ENCODE peak calls at places on chromosomes 5 and 9, in four cellular contexts. J, N, V and I are unnamed samples.

GRCh38 chr5:80204808-80205614 is 50.8 kb downstream of the SERINC5 start:
- DNase-seq in V (no peak), J (peak), N (peak), I (no peak)

GRCh38 chr9:83196946-83197345 is 134.0 kb upstream of the RASEF start:
- DNase-seq in J (no peak), N (no peak), V (no peak), I (no peak)

GRCh38 chr5:151222769-151223446 is 984 bp downstream of the CCDC69 start:
- DNase-seq in V (no peak), J (peak), N (no peak), I (no peak)

GRCh38 chr5:34535433-34535832 is 120.7 kb upstream of the RAI14 start:
- DNase-seq in J (no peak), N (no peak), V (no peak), I (no peak)

GRCh38 chr5:137220523-137220927 is 278.6 kb downstream of the SPOCK1 start:
- DNase-seq in J (peak), N (peak), V (no peak), I (peak)

GRCh38 chr5:144126707-144127106 is 43.8 kb downstream of the YIPF5 start:
- DNase-seq in N (no peak), J (no peak), V (no peak), I (no peak)

GRCh38 chr9:99143661-99144060 is 38.7 kb downstream of the TGFBR1 start:
- DNase-seq in J (no peak), N (no peak), V (no peak), I (no peak)

GRCh38 chr9:121398374-121398773 is 28.3 kb upstream of the STOM start:
- DNase-seq in V (no peak), J (no peak), N (peak), I (no peak)

GRCh38 chr9:128419061-128419925 is 1.4 kb upstream of the CERCAM start:
- DNase-seq in N (no peak), J (no peak), V (no peak), I (peak)

GRCh38 chr9:6015278-6016157 is at the start of gene RANBP6:
- DNase-seq in N (peak), V (peak), J (peak), I (peak)

GRCh38 chr9:125763373-125763772 is 16.2 kb downstream of the PBX3 start:
- DNase-seq in N (peak), J (peak), V (no peak), I (peak)

DNA sequence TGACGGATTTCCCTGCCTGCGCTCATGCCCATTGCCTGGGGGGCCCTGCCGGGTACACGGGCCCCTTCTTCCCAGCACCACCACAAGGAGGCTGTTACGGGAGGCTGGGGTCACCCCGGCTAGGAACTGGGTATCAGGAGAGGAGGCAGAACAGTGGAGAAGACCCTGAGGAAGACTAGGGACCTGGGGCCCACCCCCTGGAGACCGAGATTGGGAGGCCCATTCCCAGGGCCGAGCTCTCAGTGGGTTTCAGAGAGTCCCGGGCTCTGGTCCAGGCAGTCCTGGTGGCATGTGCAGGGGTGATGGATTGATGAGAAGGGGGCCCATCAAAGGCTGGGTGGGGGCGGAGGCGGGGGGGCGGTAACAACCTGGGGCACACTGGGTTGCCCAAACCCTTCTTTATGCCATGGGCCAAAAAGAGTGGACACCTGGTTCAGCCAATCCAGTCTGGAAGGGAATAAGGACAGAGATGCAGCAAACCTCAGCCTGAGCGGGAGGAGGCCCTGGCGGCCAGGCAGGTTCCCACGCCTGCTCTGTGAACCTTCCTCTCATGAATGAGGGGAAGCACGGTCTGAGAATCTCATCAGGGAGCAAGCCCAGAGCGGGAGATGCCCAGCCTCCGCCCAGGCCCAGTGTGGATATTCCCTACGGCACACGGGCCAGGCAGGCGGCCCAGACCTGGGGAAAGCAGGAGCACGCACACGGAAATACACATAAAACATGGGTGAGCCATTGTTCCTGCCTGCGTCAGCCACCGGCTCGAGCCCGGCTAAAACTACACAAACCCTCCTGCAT is 785 bp upstream of the P4HA2 start:
- DNase-seq in N (no peak), J (no peak), V (no peak), I (no peak)
- TF ChIP-seq FOXM1 in N (no peak), J (no peak), V (no peak), I (no peak)

DNA sequence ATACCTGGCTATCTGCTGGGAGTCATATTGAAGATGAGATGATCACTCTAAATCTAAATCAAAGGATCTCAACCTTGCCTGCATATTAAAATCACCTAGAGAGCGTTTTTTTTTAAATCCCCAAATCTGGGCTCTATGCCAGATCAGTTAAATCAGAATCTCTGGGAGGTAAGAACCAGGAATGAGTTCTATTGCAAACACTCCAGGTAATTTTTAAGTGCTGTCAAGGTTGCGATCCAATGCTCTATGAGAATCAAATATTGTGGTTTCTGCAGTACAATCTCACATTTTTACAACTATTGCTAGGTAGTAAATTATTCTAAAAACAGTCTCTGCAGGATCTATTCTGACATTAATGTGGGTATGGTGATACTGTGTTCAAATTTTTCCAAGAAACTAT is 202.3 kb upstream of the OR13F1 start:
- DNase-seq in N (no peak), V (no peak), J (no peak), I (no peak)
- TF ChIP-seq SP1 in N (no peak), V (no peak), J (no peak), I (no peak)

DNA sequence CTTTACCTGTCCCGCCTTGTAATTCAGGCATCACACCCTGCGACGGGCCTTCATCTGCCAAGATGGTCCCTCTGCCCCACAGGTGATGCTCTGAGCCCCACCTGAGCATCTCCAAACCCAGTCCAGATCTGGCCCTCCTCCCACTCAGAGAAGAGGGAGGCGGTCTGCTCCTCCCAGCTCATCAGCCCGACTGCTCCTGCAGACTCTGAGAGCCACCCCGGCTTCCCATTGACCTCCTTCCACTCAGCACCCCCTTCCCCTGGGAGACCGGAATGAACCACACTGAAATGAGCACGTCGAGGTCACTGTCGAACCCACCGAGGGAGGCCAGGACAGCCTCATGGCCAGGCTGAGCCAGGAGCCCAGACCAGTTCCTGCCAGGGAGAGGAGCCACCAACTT is 12.8 kb downstream of the ABO start:
- DNase-seq in V (no peak), N (no peak), J (no peak), I (no peak)
- TF ChIP-seq BHLHE40 in V (no peak), N (no peak), J (no peak), I (no peak)

GRCh38 chr5:146541956-146542849 is 26.2 kb upstream of the GPR151 start:
- DNase-seq in N (peak), V (no peak), J (peak), I (peak)

GRCh38 chr5:146544232-146544631 is 28.2 kb upstream of the GPR151 start:
- DNase-seq in V (no peak), J (no peak), N (no peak), I (no peak)

GRCh38 chr5:146538441-146538840 is 22.5 kb upstream of the GPR151 start:
- DNase-seq in J (no peak), V (no peak), N (peak), I (no peak)

GRCh38 chr5:146540421-146540820 is 24.4 kb upstream of the GPR151 start:
- DNase-seq in V (no peak), J (no peak), N (no peak), I (no peak)

GRCh38 chr5:146539973-146540372 is 24.0 kb upstream of the GPR151 start:
- DNase-seq in V (no peak), J (no peak), N (no peak), I (no peak)
- TF ChIP-seq FOXM1 in V (no peak), J (no peak), N (no peak), I (no peak)

GRCh38 chr9:110125207-110125751 is 82.7 kb downstream of the C9orf152 start:
- DNase-seq in V (no peak), N (peak), J (no peak), I (no peak)

GRCh38 chr9:110128664-110129329 is 79.2 kb downstream of the C9orf152 start:
- DNase-seq in V (peak), N (no peak), J (no peak), I (no peak)

GRCh38 chr9:110126457-110126856 is 81.5 kb downstream of the C9orf152 start:
- DNase-seq in N (no peak), V (no peak), J (no peak), I (no peak)

GRCh38 chr9:110125763-110126351 is 82.1 kb downstream of the C9orf152 start:
- DNase-seq in V (no peak), N (no peak), J (no peak), I (no peak)

GRCh38 chr9:110126986-110127864 is 80.7 kb downstream of the C9orf152 start:
- DNase-seq in N (peak), V (no peak), J (no peak), I (no peak)
- TF ChIP-seq SP1 in N (no peak), V (no peak), J (no peak), I (no peak)

DNA sequence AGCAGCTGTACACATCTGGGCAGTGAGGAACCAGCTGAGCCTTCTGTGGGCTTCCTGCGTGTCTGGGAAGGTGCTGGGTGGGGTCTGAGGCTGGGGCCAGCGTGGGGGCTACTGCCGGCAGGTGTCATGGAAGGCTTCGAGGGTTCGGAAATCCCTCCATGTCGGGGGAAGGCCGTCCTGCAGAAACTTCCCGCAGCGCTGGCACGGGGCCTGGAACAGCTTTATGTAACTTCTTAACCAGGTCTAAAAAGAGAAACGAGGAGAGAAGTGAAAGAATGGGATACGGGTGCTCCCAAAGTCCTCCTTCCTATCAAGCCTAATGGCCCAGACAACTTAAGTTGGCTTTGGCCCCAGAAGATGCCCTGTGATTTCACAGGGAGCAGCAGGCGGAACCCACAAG is 120.6 kb upstream of the RAPGEF1 start:
- DNase-seq in J (no peak), N (no peak), V (no peak), I (no peak)
- TF ChIP-seq BHLHE40 in J (no peak), N (no peak), V (no peak), I (no peak)